ENCODE peak calls at places on chromosomes 6 and 20, in five cellular contexts. G is A549, J is K562, S is HepG2, V is H1. C is an unnamed sample.

GRCh38 chr6:159400806-159401205 is 231.6 kb downstream of the FNDC1 start:
- DNase-seq in G (no peak), J (no peak), S (no peak), V (no peak), C (no peak)

GRCh38 chr6:91438570-91438969 is 851.7 kb upstream of the MAP3K7 start:
- DNase-seq in G (no peak), J (no peak), S (no peak), V (no peak), C (no peak)

GRCh38 chr20:7728373-7728772 is 211.9 kb downstream of the HAO1 start:
- DNase-seq in G (no peak), J (no peak), S (no peak), V (no peak), C (no peak)

GRCh38 chr20:19125508-19125907 is 86.9 kb upstream of the SLC24A3 start:
- DNase-seq in G (no peak), J (no peak), S (no peak), V (no peak), C (no peak)

GRCh38 chr6:24125980-24126379 is at the start of gene NRSN1:
- DNase-seq in G (no peak), J (peak), S (peak), V (peak), C (no peak)

GRCh38 chr6:85186546-85187170 is 263.2 kb upstream of the NT5E start:
- DNase-seq in G (no peak), J (no peak), S (no peak), V (no peak), C (no peak)

GRCh38 chr6:26225848-26226590 is 138.8 kb downstream of the HFE start:
- DNase-seq in G (no peak), J (no peak), S (no peak), V (no peak), C (no peak)

GRCh38 chr6:20819774-20820400 is 285.6 kb downstream of the CDKAL1 start:
- DNase-seq in G (no peak), J (peak), S (no peak), V (no peak), C (no peak)

GRCh38 chr6:116580198-116580597 is 8.9 kb downstream of the RWDD1 start:
- DNase-seq in G (no peak), J (no peak), S (no peak), V (no peak), C (no peak)

GRCh38 chr6:42704937-42705374 is 17.4 kb downstream of the PRPH2 start:
- DNase-seq in G (no peak), J (no peak), S (no peak), V (no peak), C (no peak)

GRCh38 chr6:15882345-15882744 is 219.5 kb upstream of the DTNBP1 start:
- DNase-seq in G (no peak), J (no peak), S (no peak), V (no peak), C (no peak)

GRCh38 chr20:63043348-63044203 is 36.8 kb upstream of the BHLHE23 start:
- DNase-seq in G (no peak), J (no peak), S (no peak), V (no peak), C (no peak)

GRCh38 chr6:146868671-146869209 is 270.0 kb downstream of the ADGB start:
- DNase-seq in G (no peak), J (no peak), S (no peak), V (no peak), C (no peak)

GRCh38 chr20:17898548-17898994 is 70.0 kb downstream of the SNX5 start:
- DNase-seq in G (peak), J (peak), S (peak), V (no peak), C (no peak)

GRCh38 chr6:70310063-70310694 is 7.3 kb upstream of the COL9A1 start:
- DNase-seq in G (peak), J (no peak), S (peak), V (no peak), C (no peak)

GRCh38 chr6:34586327-34587040 is 30.4 kb upstream of the SPDEF start:
- DNase-seq in G (no peak), J (no peak), S (no peak), V (no peak), C (no peak)

GRCh38 chr20:57659789-57660509 is 39.7 kb upstream of the ZBP1 start:
- DNase-seq in G (no peak), J (no peak), S (no peak), V (no peak), C (no peak)

GRCh38 chr6:136249336-136249735 is 775 bp downstream of the MTFR2 start:
- DNase-seq in G (no peak), J (no peak), S (no peak), V (no peak), C (no peak)

GRCh38 chr6:106939848-106940247 is 34.7 kb downstream of the CD24 start:
- DNase-seq in G (no peak), J (no peak), S (no peak), V (no peak), C (peak)

GRCh38 chr6:114042267-114043075 is 71.5 kb upstream of the HDAC2 start:
- DNase-seq in G (no peak), J (no peak), S (no peak), V (no peak), C (no peak)

GRCh38 chr6:30544666-30545272 is 11.5 kb downstream of the GNL1 start:
- DNase-seq in G (peak), J (peak), S (peak), V (no peak), C (no peak)

GRCh38 chr20:23399568-23400241 is 21.6 kb downstream of the NAPB start:
- DNase-seq in G (peak), J (no peak), S (no peak), V (no peak), C (no peak)

GRCh38 chr6:56573624-56574023 is 69.1 kb downstream of the DST start:
- DNase-seq in G (no peak), J (no peak), S (peak), V (no peak), C (no peak)

GRCh38 chr6:63675138-63675537 is 39.5 kb downstream of the PHF3 start:
- DNase-seq in G (no peak), J (no peak), S (no peak), V (no peak), C (no peak)

GRCh38 chr6:15672291-15672690 is 9.5 kb upstream of the DTNBP1 start:
- DNase-seq in G (no peak), J (no peak), S (no peak), V (no peak), C (no peak)

GRCh38 chr20:24437322-24438090 is 31.9 kb upstream of the SYNDIG1 start:
- DNase-seq in G (no peak), J (no peak), S (no peak), V (no peak), C (no peak)

GRCh38 chr20:38805958-38806854 is 709 bp downstream of the PPP1R16B start:
- DNase-seq in G (no peak), J (peak), S (no peak), V (no peak), C (no peak)

GRCh38 chr6:117668736-117669135 is 6.5 kb upstream of the NUS1 start:
- DNase-seq in G (no peak), J (no peak), S (no peak), V (no peak), C (no peak)

GRCh38 chr6:122323361-122323760 is 76.1 kb upstream of the HSF2 start:
- DNase-seq in G (no peak), J (no peak), S (no peak), V (no peak), C (no peak)

GRCh38 chr6:79005024-79005423 is 73.0 kb downstream of the PHIP start:
- DNase-seq in G (no peak), J (no peak), S (no peak), V (no peak), C (no peak)

GRCh38 chr6:119283214-119283613 is 66.3 kb downstream of the MAN1A1 start:
- DNase-seq in G (no peak), J (no peak), S (no peak), V (no peak), C (no peak)

GRCh38 chr6:143059616-143060353 is 904 bp upstream of the AIG1 start:
- DNase-seq in G (peak), J (no peak), S (peak), V (no peak), C (no peak)

GRCh38 chr6:2158596-2159271 is 86.7 kb downstream of the GMDS start:
- DNase-seq in G (peak), J (peak), S (no peak), V (peak), C (no peak)

GRCh38 chr6:107618672-107619071 is 128.8 kb downstream of the SOBP start:
- DNase-seq in G (no peak), J (no peak), S (no peak), V (no peak), C (peak)

GRCh38 chr6:2945069-2945452 is 26.3 kb downstream of the SERPINB6 start:
- DNase-seq in G (no peak), J (no peak), S (no peak), V (no peak), C (no peak)

GRCh38 chr20:18428490-18429173 is 38.2 kb downstream of the DZANK1 start:
- DNase-seq in G (peak), J (no peak), S (peak), V (no peak), C (no peak)

GRCh38 chr20:14948416-14948815 is 611.0 kb upstream of the FLRT3 start:
- DNase-seq in G (peak), J (no peak), S (peak), V (no peak), C (no peak)

GRCh38 chr6:162181741-162182401 is 545.7 kb downstream of the PRKN start:
- DNase-seq in G (no peak), J (no peak), S (no peak), V (no peak), C (no peak)

GRCh38 chr20:26135325-26136110 is 438.9 kb upstream of the ZNF337 start:
- DNase-seq in G (no peak), J (peak), S (no peak), V (no peak), C (no peak)
- TF ChIP-seq HDAC2 in G (no peak), J (no peak), S (no peak), V (no peak), C (no peak)

GRCh38 chr6:31875852-31876251 is 2.9 kb downstream of the SLC44A4 start:
- DNase-seq in G (no peak), J (no peak), S (no peak), V (no peak), C (no peak)

GRCh38 chr6:31877651-31878161 is 1.1 kb downstream of the SLC44A4 start:
- DNase-seq in G (no peak), J (no peak), S (peak), V (no peak), C (no peak)

GRCh38 chr6:31878222-31878621 is 575 bp downstream of the SLC44A4 start:
- DNase-seq in G (no peak), J (no peak), S (no peak), V (no peak), C (no peak)

GRCh38 chr6:31876357-31876756 is 2.4 kb downstream of the SLC44A4 start:
- DNase-seq in G (no peak), J (no peak), S (no peak), V (no peak), C (no peak)

DNA sequence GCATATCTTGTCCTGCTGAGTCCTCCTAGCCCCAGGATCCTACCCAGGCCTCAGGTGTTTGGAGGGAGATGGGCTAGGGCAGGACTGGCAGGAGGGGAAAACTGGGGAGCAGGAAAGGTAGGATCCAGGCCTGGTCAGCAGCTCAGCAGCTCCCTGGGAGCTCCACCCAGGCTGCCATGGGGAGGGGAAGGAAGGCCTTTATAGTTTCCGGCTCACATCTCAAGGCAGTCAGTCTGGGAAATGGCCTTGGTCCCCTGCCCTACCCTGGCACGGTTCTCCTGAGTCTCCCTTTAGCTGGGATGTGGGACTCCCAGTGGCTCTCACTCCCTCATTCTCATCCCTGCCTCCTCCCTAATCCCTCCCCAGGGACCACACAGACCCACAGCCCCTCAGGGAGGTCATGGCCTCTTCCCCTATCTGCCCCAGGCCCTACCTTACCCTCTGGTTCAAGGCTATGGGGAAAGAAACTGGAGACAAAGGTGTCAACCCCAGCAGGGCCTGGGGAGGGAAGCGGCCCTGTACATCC is 1.6 kb downstream of the SLC44A4 start:
- DNase-seq in G (no peak), J (no peak), S (no peak), V (no peak), C (no peak)
- TF ChIP-seq HDAC2 in G (no peak), J (no peak), S (no peak), V (no peak), C (no peak)

GRCh38 chr20:4151991-4152695 is 136.8 kb upstream of the RNF24 start:
- DNase-seq in G (no peak), J (no peak), S (no peak), V (no peak), C (peak)
- TF ChIP-seq HDAC2 in G (no peak), J (no peak), S (no peak), V (no peak), C (no peak)

DNA sequence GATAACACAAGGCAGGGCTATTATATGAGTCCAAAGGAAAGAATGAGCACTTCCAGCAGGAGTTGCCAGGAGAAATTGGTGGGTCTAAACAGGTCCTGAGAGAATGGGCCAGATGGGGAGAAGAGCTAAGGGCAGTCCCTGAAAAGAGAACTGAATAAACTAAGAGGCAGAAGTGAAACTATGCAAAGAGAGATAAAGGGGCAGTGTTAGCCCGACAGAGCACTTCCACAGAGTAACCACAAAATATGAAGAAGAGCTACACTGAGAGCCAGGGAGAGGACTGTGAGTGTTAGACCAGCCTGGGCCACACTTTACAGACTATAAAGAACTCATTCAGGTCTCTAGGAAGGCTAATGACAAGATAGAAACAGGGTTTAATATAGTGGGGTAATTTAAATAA is 43.8 kb downstream of the RALGAPA2 start:
- DNase-seq in G (no peak), J (no peak), S (no peak), V (no peak), C (peak)
- TF ChIP-seq HDAC2 in G (no peak), J (no peak), S (no peak), V (no peak), C (no peak)

GRCh38 chr20:50462093-50462685 is 48.0 kb upstream of the PTPN1 start:
- DNase-seq in G (no peak), J (no peak), S (no peak), V (no peak), C (no peak)
- TF ChIP-seq HDAC2 in G (no peak), J (no peak), S (no peak), V (no peak), C (no peak)

DNA sequence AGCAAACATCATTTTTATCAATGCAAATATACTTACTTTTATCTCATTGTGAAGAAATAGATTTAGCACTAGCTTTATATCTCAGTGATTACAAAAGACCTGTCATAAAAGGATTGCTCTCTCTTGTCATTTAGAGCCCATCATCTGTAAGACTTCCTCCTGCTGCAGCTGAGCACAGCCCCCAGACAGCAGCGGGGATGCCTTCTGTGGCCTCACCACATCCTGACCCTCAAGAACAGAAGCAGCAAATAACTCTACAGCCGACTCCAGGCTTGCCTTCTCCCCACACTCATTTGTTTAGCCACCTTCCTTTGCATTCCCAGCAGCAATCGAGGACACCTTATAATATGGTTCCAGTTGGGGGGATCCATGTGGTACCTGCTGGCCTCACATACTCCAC is 127.0 kb upstream of the EDN1 start:
- DNase-seq in G (no peak), J (no peak), S (no peak), V (no peak), C (no peak)
- TF ChIP-seq HDAC2 in G (no peak), J (no peak), S (no peak), V (no peak), C (no peak)

DNA sequence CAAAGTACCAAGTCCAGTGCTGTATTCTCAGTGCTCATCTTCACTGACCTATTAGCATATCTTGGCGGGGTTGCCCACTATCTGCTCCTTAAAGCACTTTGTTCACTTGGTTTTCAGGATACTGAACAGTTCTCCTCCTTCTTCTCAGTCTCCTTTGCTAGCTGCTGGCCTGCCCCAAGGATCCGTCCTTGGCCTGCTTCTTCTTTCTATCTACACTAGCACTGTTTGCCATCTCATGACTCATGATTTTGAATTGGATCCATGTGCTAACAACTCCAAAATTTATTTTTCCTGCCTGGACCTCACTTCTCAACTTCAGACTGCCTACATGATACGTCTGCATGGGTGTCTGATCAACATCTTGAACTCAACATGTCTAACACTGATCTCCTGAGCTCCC is 15.5 kb downstream of the TPD52L1 start:
- DNase-seq in G (no peak), J (no peak), S (no peak), V (no peak), C (no peak)
- TF ChIP-seq HDAC2 in G (no peak), J (no peak), S (no peak), V (no peak), C (no peak)

GRCh38 chr6:65072500-65072899 is 634.5 kb downstream of the EYS start:
- DNase-seq in G (no peak), J (no peak), S (no peak), V (no peak), C (no peak)

GRCh38 chr6:65071480-65071879 is 635.5 kb downstream of the EYS start:
- DNase-seq in G (no peak), J (no peak), S (no peak), V (no peak), C (no peak)

DNA sequence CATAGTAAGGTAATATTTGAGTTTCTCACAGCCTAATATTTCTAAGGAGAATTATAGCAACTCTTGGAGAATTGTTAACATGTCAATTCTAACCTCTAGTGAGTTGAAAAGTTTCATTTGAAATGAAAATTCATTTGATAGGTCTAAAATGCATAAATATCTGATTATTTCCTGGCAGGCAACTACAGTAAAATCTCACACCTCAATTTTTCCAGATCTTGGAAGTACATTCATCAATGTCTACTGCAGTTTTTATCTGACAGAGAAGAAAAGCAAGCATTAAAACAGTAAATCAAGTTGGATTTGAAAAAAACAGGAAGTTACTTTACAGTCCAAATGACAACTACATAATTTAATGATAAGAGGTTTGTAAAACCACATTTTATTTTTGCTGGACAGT is 631.3 kb downstream of the EYS start:
- DNase-seq in G (no peak), J (no peak), S (no peak), V (no peak), C (no peak)
- TF ChIP-seq HDAC2 in G (no peak), J (no peak), S (no peak), V (no peak), C (no peak)

GRCh38 chr6:154229796-154230195 is 126.8 kb downstream of the IPCEF1 start:
- DNase-seq in G (no peak), J (no peak), S (no peak), V (no peak), C (no peak)
- TF ChIP-seq HDAC2 in G (no peak), J (no peak), S (no peak), V (no peak), C (no peak)